ENCODE peak calls at places on chromosomes 16 and 17, in nine cellular contexts. One of them, this sample, is unnamed.

GRCh38 chr17:49123061-49123460 is 9.5 kb upstream of the B4GALNT2 start:
- DNase-seq in ecto neural progenitor cell: no peak
- DNase-seq in GM13976: no peak
- DNase-seq in non-pigmented ciliary epithelial cell: no peak
- DNase-seq in GOT3: no peak
- DNase-seq in NCI-H1105: no peak
- DNase-seq in HL-60: no peak
- DNase-seq in NCI-H1092: no peak
- DNase-seq in AG10803: no peak
- DNase-seq in this sample: no peak

GRCh38 chr16:19389246-19389645 is 28.4 kb upstream of the TMC5 start:
- DNase-seq in ecto neural progenitor cell: no peak
- DNase-seq in GM13976: peak
- DNase-seq in non-pigmented ciliary epithelial cell: no peak
- DNase-seq in GOT3: no peak
- DNase-seq in NCI-H1105: no peak
- DNase-seq in HL-60: peak
- DNase-seq in NCI-H1092: peak
- DNase-seq in AG10803: no peak
- DNase-seq in this sample: no peak

GRCh38 chr16:89150090-89150835 is 21.3 kb upstream of the CDH15 start:
- DNase-seq in ecto neural progenitor cell: no peak
- DNase-seq in GM13976: no peak
- DNase-seq in non-pigmented ciliary epithelial cell: no peak
- DNase-seq in GOT3: no peak
- DNase-seq in NCI-H1105: peak
- DNase-seq in HL-60: no peak
- DNase-seq in NCI-H1092: no peak
- DNase-seq in AG10803: no peak
- DNase-seq in this sample: no peak

GRCh38 chr17:55433629-55434422 is 12.2 kb upstream of the MMD start:
- DNase-seq in ecto neural progenitor cell: no peak
- DNase-seq in GM13976: no peak
- DNase-seq in non-pigmented ciliary epithelial cell: peak
- DNase-seq in GOT3: no peak
- DNase-seq in NCI-H1105: no peak
- DNase-seq in HL-60: no peak
- DNase-seq in NCI-H1092: no peak
- DNase-seq in AG10803: peak
- DNase-seq in this sample: no peak

GRCh38 chr17:74639704-74640142 is 16.2 kb upstream of the CD300E start:
- DNase-seq in ecto neural progenitor cell: no peak
- DNase-seq in GM13976: no peak
- DNase-seq in non-pigmented ciliary epithelial cell: no peak
- DNase-seq in GOT3: no peak
- DNase-seq in NCI-H1105: no peak
- DNase-seq in HL-60: peak
- DNase-seq in NCI-H1092: no peak
- DNase-seq in AG10803: peak
- DNase-seq in this sample: no peak

GRCh38 chr17:699350-699749 is 15.3 kb downstream of the VPS53 start:
- DNase-seq in ecto neural progenitor cell: no peak
- DNase-seq in GM13976: no peak
- DNase-seq in non-pigmented ciliary epithelial cell: no peak
- DNase-seq in GOT3: no peak
- DNase-seq in NCI-H1105: no peak
- DNase-seq in HL-60: no peak
- DNase-seq in NCI-H1092: no peak
- DNase-seq in AG10803: peak
- DNase-seq in this sample: no peak

GRCh38 chr16:67249178-67249759 is 490 bp downstream of the SLC9A5 start:
- DNase-seq in ecto neural progenitor cell: no peak
- DNase-seq in GM13976: no peak
- DNase-seq in non-pigmented ciliary epithelial cell: no peak
- DNase-seq in GOT3: no peak
- DNase-seq in NCI-H1105: no peak
- DNase-seq in HL-60: no peak
- DNase-seq in NCI-H1092: no peak
- DNase-seq in AG10803: no peak
- DNase-seq in this sample: no peak

GRCh38 chr17:41329279-41329925 is 13.9 kb upstream of the KRTAP17-1 start:
- DNase-seq in ecto neural progenitor cell: peak
- DNase-seq in GM13976: no peak
- DNase-seq in non-pigmented ciliary epithelial cell: peak
- DNase-seq in GOT3: no peak
- DNase-seq in NCI-H1105: peak
- DNase-seq in HL-60: peak
- DNase-seq in NCI-H1092: peak
- DNase-seq in AG10803: peak
- DNase-seq in this sample: no peak

GRCh38 chr17:81537856-81538555 is 9.8 kb downstream of the FSCN2 start:
- DNase-seq in ecto neural progenitor cell: no peak
- DNase-seq in GM13976: no peak
- DNase-seq in non-pigmented ciliary epithelial cell: no peak
- DNase-seq in GOT3: no peak
- DNase-seq in NCI-H1105: peak
- DNase-seq in HL-60: no peak
- DNase-seq in NCI-H1092: peak
- DNase-seq in AG10803: no peak
- DNase-seq in this sample: no peak